ENCODE peak calls at places on chromosomes 13 and 19, in nine cellular contexts. One of them, this sample, is unnamed.

GRCh38 chr19:24048261-24048660 is 38.7 kb upstream of the ZNF254 start:
- DNase-seq in thoracic aorta: no peak
- DNase-seq in GM23338: peak; percentile 41
- DNase-seq in left ventricle myocardium inferior: no peak
- DNase-seq in Peyer's patch: no peak
- DNase-seq in CD8-positive, alpha-beta T cell: no peak
- DNase-seq in OCI-LY7: no peak
- DNase-seq in CD4-positive, alpha-beta memory T cell: no peak
- DNase-seq in right lobe of liver: no peak
- DNase-seq in this sample: no peak

GRCh38 chr13:110455941-110456340 is 105.6 kb downstream of the RAB20 start:
- DNase-seq in thoracic aorta: peak; percentile 43
- DNase-seq in GM23338: peak; percentile 91
- DNase-seq in left ventricle myocardium inferior: peak; percentile 74
- DNase-seq in Peyer's patch: peak; percentile 85
- DNase-seq in CD8-positive, alpha-beta T cell: peak; percentile 38
- DNase-seq in OCI-LY7: peak; percentile 69
- DNase-seq in CD4-positive, alpha-beta memory T cell: peak; percentile 48
- DNase-seq in right lobe of liver: peak; percentile 86
- DNase-seq in this sample: peak; percentile 89

GRCh38 chr13:82751221-82751620 is 1131.1 kb downstream of the SLITRK1 start:
- DNase-seq in thoracic aorta: no peak
- DNase-seq in GM23338: no peak
- DNase-seq in left ventricle myocardium inferior: no peak
- DNase-seq in Peyer's patch: no peak
- DNase-seq in CD8-positive, alpha-beta T cell: no peak
- DNase-seq in OCI-LY7: no peak
- DNase-seq in CD4-positive, alpha-beta memory T cell: no peak
- DNase-seq in right lobe of liver: no peak
- DNase-seq in this sample: no peak

GRCh38 chr19:29121684-29122083 is 91.3 kb downstream of the UQCRFS1 start:
- DNase-seq in thoracic aorta: no peak
- DNase-seq in GM23338: peak; percentile 66
- DNase-seq in left ventricle myocardium inferior: no peak
- DNase-seq in Peyer's patch: no peak
- DNase-seq in CD8-positive, alpha-beta T cell: no peak
- DNase-seq in OCI-LY7: no peak
- DNase-seq in CD4-positive, alpha-beta memory T cell: no peak
- DNase-seq in right lobe of liver: peak; percentile 16
- DNase-seq in this sample: no peak

GRCh38 chr13:112587767-112588489 is at the start of gene TUBGCP3:
- DNase-seq in thoracic aorta: peak; percentile 21
- DNase-seq in GM23338: peak; percentile 88
- DNase-seq in left ventricle myocardium inferior: peak; percentile 88
- DNase-seq in Peyer's patch: peak; percentile 68
- DNase-seq in CD8-positive, alpha-beta T cell: peak; percentile 66
- DNase-seq in OCI-LY7: peak; percentile 81
- DNase-seq in CD4-positive, alpha-beta memory T cell: peak; percentile 82
- DNase-seq in right lobe of liver: peak; percentile 87
- DNase-seq in this sample: peak; percentile 91

GRCh38 chr13:52599853-52600603 is 42.2 kb upstream of the HNRNPA1L2 start:
- DNase-seq in thoracic aorta: no peak
- DNase-seq in GM23338: peak; percentile 75
- DNase-seq in left ventricle myocardium inferior: peak; percentile 42
- DNase-seq in Peyer's patch: no peak
- DNase-seq in CD8-positive, alpha-beta T cell: no peak
- DNase-seq in OCI-LY7: peak; percentile 10
- DNase-seq in CD4-positive, alpha-beta memory T cell: no peak
- DNase-seq in right lobe of liver: no peak
- DNase-seq in this sample: peak; percentile 72

GRCh38 chr13:40662866-40663265 is 3.6 kb downstream of the FOXO1 start:
- DNase-seq in thoracic aorta: no peak
- DNase-seq in GM23338: peak; percentile 58
- DNase-seq in left ventricle myocardium inferior: no peak
- DNase-seq in Peyer's patch: no peak
- DNase-seq in CD8-positive, alpha-beta T cell: no peak
- DNase-seq in OCI-LY7: no peak
- DNase-seq in CD4-positive, alpha-beta memory T cell: no peak
- DNase-seq in right lobe of liver: no peak
- DNase-seq in this sample: no peak

GRCh38 chr19:18274776-18275356 is 614 bp upstream of the IQCN start:
- DNase-seq in thoracic aorta: peak; percentile 41
- DNase-seq in GM23338: peak; percentile 37
- DNase-seq in left ventricle myocardium inferior: peak; percentile 87
- DNase-seq in Peyer's patch: no peak
- DNase-seq in CD8-positive, alpha-beta T cell: no peak
- DNase-seq in OCI-LY7: no peak
- DNase-seq in CD4-positive, alpha-beta memory T cell: peak; percentile 68
- DNase-seq in right lobe of liver: peak; percentile 93
- DNase-seq in this sample: peak; percentile 73

GRCh38 chr19:7413629-7414028 is 64.9 kb downstream of the ARHGEF18 start:
- DNase-seq in thoracic aorta: no peak
- DNase-seq in GM23338: no peak
- DNase-seq in left ventricle myocardium inferior: no peak
- DNase-seq in Peyer's patch: no peak
- DNase-seq in CD8-positive, alpha-beta T cell: no peak
- DNase-seq in OCI-LY7: no peak
- DNase-seq in CD4-positive, alpha-beta memory T cell: no peak
- DNase-seq in right lobe of liver: no peak
- DNase-seq in this sample: no peak

GRCh38 chr19:51607920-51608562 is 22.2 kb downstream of the SIGLEC5 start:
- DNase-seq in thoracic aorta: no peak
- DNase-seq in GM23338: peak; percentile 94
- DNase-seq in left ventricle myocardium inferior: peak; percentile 79
- DNase-seq in Peyer's patch: peak; percentile 72
- DNase-seq in CD8-positive, alpha-beta T cell: peak; percentile 17
- DNase-seq in OCI-LY7: peak; percentile 81
- DNase-seq in CD4-positive, alpha-beta memory T cell: peak; percentile 38
- DNase-seq in right lobe of liver: peak; percentile 67
- DNase-seq in this sample: peak; percentile 84

GRCh38 chr13:52432456-52432855 is 18.0 kb downstream of the VPS36 start:
- DNase-seq in thoracic aorta: no peak
- DNase-seq in GM23338: no peak
- DNase-seq in left ventricle myocardium inferior: no peak
- DNase-seq in Peyer's patch: no peak
- DNase-seq in CD8-positive, alpha-beta T cell: no peak
- DNase-seq in OCI-LY7: no peak
- DNase-seq in CD4-positive, alpha-beta memory T cell: no peak
- DNase-seq in right lobe of liver: no peak
- DNase-seq in this sample: no peak

GRCh38 chr19:46456930-46457329 is 14.4 kb downstream of the PNMA8A start:
- DNase-seq in thoracic aorta: no peak
- DNase-seq in GM23338: no peak
- DNase-seq in left ventricle myocardium inferior: no peak
- DNase-seq in Peyer's patch: no peak
- DNase-seq in CD8-positive, alpha-beta T cell: no peak
- DNase-seq in OCI-LY7: no peak
- DNase-seq in CD4-positive, alpha-beta memory T cell: no peak
- DNase-seq in right lobe of liver: no peak
- DNase-seq in this sample: no peak

GRCh38 chr13:78239681-78240080 is 321.1 kb upstream of the EDNRB start:
- DNase-seq in thoracic aorta: no peak
- DNase-seq in GM23338: peak; percentile 13
- DNase-seq in left ventricle myocardium inferior: no peak
- DNase-seq in Peyer's patch: no peak
- DNase-seq in CD8-positive, alpha-beta T cell: no peak
- DNase-seq in OCI-LY7: no peak
- DNase-seq in CD4-positive, alpha-beta memory T cell: no peak
- DNase-seq in right lobe of liver: no peak
- DNase-seq in this sample: peak; percentile 51

GRCh38 chr13:113187263-113187669 is 21.2 kb downstream of the PCID2 start:
- DNase-seq in thoracic aorta: peak; percentile 57
- DNase-seq in GM23338: no peak
- DNase-seq in left ventricle myocardium inferior: peak; percentile 87
- DNase-seq in Peyer's patch: no peak
- DNase-seq in CD8-positive, alpha-beta T cell: no peak
- DNase-seq in OCI-LY7: no peak
- DNase-seq in CD4-positive, alpha-beta memory T cell: no peak
- DNase-seq in right lobe of liver: no peak
- DNase-seq in this sample: peak; percentile 60

DNA sequence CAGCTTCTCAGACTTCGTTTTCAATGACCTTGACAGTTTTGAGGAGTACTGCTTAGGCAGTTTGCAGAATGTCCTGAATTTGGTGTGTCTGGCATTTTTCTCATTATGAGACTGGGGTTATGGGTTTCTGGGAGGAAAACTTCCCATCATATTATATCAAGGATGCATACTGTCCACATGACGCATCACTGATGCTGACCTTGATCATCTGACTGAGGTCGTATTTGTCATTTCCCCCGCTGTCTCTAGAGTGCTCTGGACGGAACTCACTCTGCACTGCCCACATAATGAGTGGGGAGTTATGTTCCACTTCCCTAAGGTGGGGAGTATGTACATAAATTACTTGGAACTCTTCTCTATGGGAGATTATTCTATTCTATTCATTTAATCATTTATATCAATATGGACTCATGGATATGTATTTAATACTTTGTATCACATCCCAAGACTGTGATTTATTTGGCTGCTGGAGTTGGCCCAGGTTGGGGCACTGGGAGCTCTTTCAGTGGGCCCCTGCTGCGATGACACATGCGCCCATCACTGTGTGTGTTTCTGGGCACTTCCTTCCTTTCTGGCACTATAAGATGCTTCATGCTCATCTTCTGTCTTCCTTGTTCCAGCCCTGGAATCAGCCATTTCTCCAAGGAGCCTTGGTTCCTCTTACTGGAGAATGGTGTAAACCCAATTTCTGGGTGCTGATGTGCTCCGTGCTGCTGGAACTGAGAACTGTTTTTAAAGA is 138.6 kb downstream of the MIPEP start:
- DNase-seq in thoracic aorta: no peak
- DNase-seq in GM23338: no peak
- DNase-seq in left ventricle myocardium inferior: no peak
- DNase-seq in Peyer's patch: no peak
- DNase-seq in CD8-positive, alpha-beta T cell: no peak
- DNase-seq in OCI-LY7: no peak
- DNase-seq in CD4-positive, alpha-beta memory T cell: no peak
- DNase-seq in right lobe of liver: no peak
- DNase-seq in this sample: no peak
- H3K4me1 ChIP-seq in thoracic aorta: peaks cover 3% of the 10 kb centered on the region
- H3K4me1 ChIP-seq in GM23338: peaks cover 12% of the 10 kb centered on the region
- H3K4me1 ChIP-seq in left ventricle myocardium inferior: peaks cover 13% of the 10 kb centered on the region
- H3K4me1 ChIP-seq in Peyer's patch: no peaks in the 10 kb centered on the region
- H3K4me1 ChIP-seq in CD8-positive, alpha-beta T cell: no peaks in the 10 kb centered on the region
- H3K4me1 ChIP-seq in OCI-LY7: peaks cover 17% of the 10 kb centered on the region
- H3K4me1 ChIP-seq in CD4-positive, alpha-beta memory T cell: peaks cover 30% of the 10 kb centered on the region
- H3K4me1 ChIP-seq in right lobe of liver: no peaks in the 10 kb centered on the region
- H3K4me1 ChIP-seq in this sample: peaks cover 75% of the 10 kb centered on the region

GRCh38 chr19:38183227-38183914 is 40.7 kb downstream of the DPF1 start:
- DNase-seq in thoracic aorta: no peak
- DNase-seq in GM23338: peak; percentile 89
- DNase-seq in left ventricle myocardium inferior: peak; percentile 54
- DNase-seq in Peyer's patch: no peak
- DNase-seq in CD8-positive, alpha-beta T cell: no peak
- DNase-seq in OCI-LY7: no peak
- DNase-seq in CD4-positive, alpha-beta memory T cell: no peak
- DNase-seq in right lobe of liver: no peak
- DNase-seq in this sample: no peak
- H3K4me3 ChIP-seq in thoracic aorta: peak overlapping the region; percentile 62
- H3K4me3 ChIP-seq in GM23338: peak overlapping the region; percentile 80
- H3K4me3 ChIP-seq in left ventricle myocardium inferior: peak overlapping the region; percentile 54
- H3K4me3 ChIP-seq in Peyer's patch: peak overlapping the region; percentile 30
- H3K4me3 ChIP-seq in CD8-positive, alpha-beta T cell: no peak overlapping the region
- H3K4me3 ChIP-seq in OCI-LY7: no peak overlapping the region
- H3K4me3 ChIP-seq in CD4-positive, alpha-beta memory T cell: no peak overlapping the region
- H3K4me3 ChIP-seq in right lobe of liver: no peak overlapping the region
- H3K4me3 ChIP-seq in this sample: no peak overlapping the region

DNA sequence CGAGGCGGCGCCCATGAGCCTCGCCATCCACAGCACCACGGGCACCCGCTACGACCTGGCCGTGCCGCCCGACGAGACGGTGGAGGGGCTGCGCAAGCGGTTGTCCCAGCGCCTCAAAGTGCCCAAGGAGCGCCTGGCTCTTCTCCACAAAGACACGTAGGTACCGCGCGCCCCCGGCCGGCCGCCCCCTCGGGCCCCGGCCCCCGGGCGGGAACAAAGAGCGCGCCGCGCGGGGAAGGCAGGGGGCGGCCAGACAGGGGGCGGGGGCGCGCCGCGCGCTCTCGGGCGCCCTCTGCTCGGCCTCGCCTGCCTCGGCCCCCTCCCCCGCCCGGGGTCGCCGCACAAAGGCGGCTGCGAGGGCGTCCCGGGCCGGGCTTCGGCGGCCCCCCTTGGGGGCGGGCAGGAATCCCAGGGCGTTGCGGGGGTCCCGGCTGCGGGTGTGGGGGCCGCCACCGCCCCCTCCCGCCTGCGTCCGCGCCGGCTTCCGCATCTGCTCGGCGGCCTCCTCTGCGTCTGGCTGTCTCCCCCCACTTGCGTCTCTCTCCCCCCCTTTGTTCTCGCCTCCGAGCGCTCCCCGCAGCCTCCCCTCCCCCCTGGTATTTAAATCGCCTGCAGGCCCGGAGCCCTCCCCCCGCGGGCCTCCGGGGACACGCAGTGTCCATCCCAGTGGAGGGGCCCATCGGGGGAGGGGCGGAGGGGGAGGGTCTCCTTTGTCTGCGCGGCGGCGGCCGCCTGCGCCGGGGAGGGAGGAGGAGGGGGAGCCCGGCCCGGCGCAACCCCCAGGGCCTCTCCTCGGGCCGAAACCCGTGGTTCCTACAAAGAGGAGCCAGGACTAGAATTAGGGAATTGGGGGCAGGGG is 2.2 kb downstream of the MIDN start:
- DNase-seq in thoracic aorta: no peak
- DNase-seq in GM23338: peak; percentile 81
- DNase-seq in left ventricle myocardium inferior: peak; percentile 74
- DNase-seq in Peyer's patch: peak; percentile 80
- DNase-seq in CD8-positive, alpha-beta T cell: peak; percentile 56
- DNase-seq in OCI-LY7: peak; percentile 74
- DNase-seq in CD4-positive, alpha-beta memory T cell: peak; percentile 76
- DNase-seq in right lobe of liver: no peak
- DNase-seq in this sample: peak; percentile 88
- H3K4me1 ChIP-seq in thoracic aorta: peaks cover 28% of the 10 kb centered on the region
- H3K4me1 ChIP-seq in GM23338: no peaks in the 10 kb centered on the region
- H3K4me1 ChIP-seq in left ventricle myocardium inferior: peaks cover 85% of the 10 kb centered on the region
- H3K4me1 ChIP-seq in Peyer's patch: peaks cover 50% of the 10 kb centered on the region
- H3K4me1 ChIP-seq in CD8-positive, alpha-beta T cell: peaks cover 34% of the 10 kb centered on the region
- H3K4me1 ChIP-seq in OCI-LY7: peaks cover 38% of the 10 kb centered on the region
- H3K4me1 ChIP-seq in CD4-positive, alpha-beta memory T cell: peaks cover 33% of the 10 kb centered on the region
- H3K4me1 ChIP-seq in right lobe of liver: peaks cover 63% of the 10 kb centered on the region
- H3K4me1 ChIP-seq in this sample: peaks cover 36% of the 10 kb centered on the region

DNA sequence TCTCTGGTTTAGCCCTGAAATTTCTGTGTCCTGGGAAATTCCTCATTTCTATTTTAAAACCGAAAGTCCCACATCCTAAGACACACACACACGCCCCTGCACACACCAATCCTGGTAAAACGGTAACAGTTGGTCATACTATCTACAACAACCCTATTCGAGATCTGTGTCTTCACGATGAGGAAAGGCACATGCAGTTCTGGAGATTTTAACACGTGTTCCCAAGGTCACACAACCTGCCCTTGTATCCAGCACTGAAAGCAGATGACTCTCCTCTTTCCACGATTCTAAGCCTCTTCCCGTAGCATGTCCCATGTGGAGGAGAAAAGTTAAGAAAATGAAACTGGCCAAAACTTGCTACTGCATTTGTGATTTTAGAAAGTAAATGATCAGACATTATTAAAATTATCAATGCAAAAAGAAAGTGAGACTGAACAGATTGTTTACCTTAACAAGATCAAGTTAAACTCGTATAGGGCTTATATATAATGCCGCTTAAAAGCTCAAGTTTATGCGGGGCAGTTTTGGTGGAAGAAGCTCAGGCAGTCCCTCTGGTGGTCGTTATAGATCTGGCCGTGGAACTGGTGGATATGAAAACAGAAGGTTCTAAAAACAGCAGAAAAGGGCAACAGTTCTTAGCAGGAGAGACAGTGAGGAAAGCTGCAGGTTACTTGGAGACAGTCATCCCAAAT is 32.7 kb downstream of the VSTM1 start:
- DNase-seq in thoracic aorta: no peak
- DNase-seq in GM23338: peak; percentile 71
- DNase-seq in left ventricle myocardium inferior: no peak
- DNase-seq in Peyer's patch: no peak
- DNase-seq in CD8-positive, alpha-beta T cell: no peak
- DNase-seq in OCI-LY7: peak; percentile 14
- DNase-seq in CD4-positive, alpha-beta memory T cell: no peak
- DNase-seq in right lobe of liver: no peak
- DNase-seq in this sample: peak; percentile 33
- H3K4me3 ChIP-seq in thoracic aorta: no peak overlapping the region
- H3K4me3 ChIP-seq in GM23338: no peak overlapping the region
- H3K4me3 ChIP-seq in left ventricle myocardium inferior: peak overlapping the region; percentile 37
- H3K4me3 ChIP-seq in Peyer's patch: no peak overlapping the region
- H3K4me3 ChIP-seq in CD8-positive, alpha-beta T cell: no peak overlapping the region
- H3K4me3 ChIP-seq in OCI-LY7: no peak overlapping the region
- H3K4me3 ChIP-seq in CD4-positive, alpha-beta memory T cell: no peak overlapping the region
- H3K4me3 ChIP-seq in right lobe of liver: no peak overlapping the region
- H3K4me3 ChIP-seq in this sample: no peak overlapping the region